ENCODE peak calls at places on chromosomes 11 and 22, in four cellular contexts. O, G, D and T are unnamed samples.

GRCh38 chr11:104858882-104859735 is 39.2 kb downstream of the CASP12 start:
- DNase-seq in O (no peak), G (no peak), D (no peak), T (no peak)

GRCh38 chr22:36253523-36254490 is 874 bp downstream of the APOL1 start:
- DNase-seq in O (no peak), G (no peak), D (no peak), T (no peak)

GRCh38 chr22:33785283-33785991 is 134.8 kb downstream of the LARGE1 start:
- DNase-seq in O (no peak), G (no peak), D (no peak), T (no peak)

GRCh38 chr11:133921513-133921912 is 35.3 kb downstream of the IGSF9B start:
- DNase-seq in O (no peak), G (no peak), D (no peak), T (no peak)

GRCh38 chr11:70807195-70807543 is 408.8 kb downstream of the CTTN start:
- DNase-seq in O (no peak), G (no peak), D (no peak), T (no peak)

GRCh38 chr11:133318221-133318620 is 214.1 kb downstream of the OPCML start:
- DNase-seq in O (no peak), G (no peak), D (no peak), T (no peak)

GRCh38 chr22:35674335-35674734 is 26.1 kb downstream of the APOL6 start:
- DNase-seq in O (no peak), G (no peak), D (no peak), T (no peak)

GRCh38 chr11:74570266-74571061 is 21.9 kb upstream of the POLD3 start:
- DNase-seq in O (peak; percentile 83), G (peak; percentile 70), D (peak; percentile 72), T (peak; percentile 59)

GRCh38 chr11:69220581-69221051 is 64.9 kb downstream of the SMIM38 start:
- DNase-seq in O (no peak), G (no peak), D (no peak), T (no peak)

GRCh38 chr22:17891427-17892167 is 117.3 kb upstream of the BID start:
- DNase-seq in O (peak; percentile 7), G (peak; percentile 56), D (peak; percentile 59), T (no peak)

GRCh38 chr11:1839924-1840779 is 1.4 kb downstream of the TNNI2 start:
- DNase-seq in O (no peak), G (no peak), D (no peak), T (peak; percentile 84)

GRCh38 chr11:34176980-34177319 is 71.5 kb downstream of the NAT10 start:
- DNase-seq in O (no peak), G (peak; percentile 53), D (no peak), T (no peak)

GRCh38 chr22:41994506-41994905 is 4.1 kb upstream of the WBP2NL start:
- DNase-seq in O (no peak), G (no peak), D (no peak), T (no peak)

GRCh38 chr11:130861902-130862552 is 54.3 kb downstream of the SNX19 start:
- DNase-seq in O (peak; percentile 36), G (peak; percentile 98), D (peak; percentile 96), T (peak; percentile 93)

GRCh38 chr11:66607126-66607834 is 9.2 kb upstream of the RBM14 start:
- DNase-seq in O (no peak), G (no peak), D (peak; percentile 58), T (no peak)

GRCh38 chr11:96038046-96038445 is 114.1 kb upstream of the MTMR2 start:
- DNase-seq in O (no peak), G (no peak), D (no peak), T (no peak)

GRCh38 chr11:27649800-27650199 is 50.5 kb downstream of the BDNF start:
- DNase-seq in O (no peak), G (no peak), D (no peak), T (no peak)

GRCh38 chr11:44305643-44306468 is 4.1 kb downstream of the ALX4 start:
- DNase-seq in O (no peak), G (peak; percentile 72), D (peak; percentile 43), T (no peak)

GRCh38 chr22:30610299-30610698 is 3.3 kb downstream of the TCN2 start:
- DNase-seq in O (no peak), G (no peak), D (no peak), T (no peak)

GRCh38 chr11:117535201-117535869 is 207.7 kb downstream of the CEP164 start:
- DNase-seq in O (no peak), G (no peak), D (no peak), T (no peak)

GRCh38 chr22:26763633-26764295 is 106.4 kb downstream of the MIAT start:
- DNase-seq in O (peak; percentile 80), G (no peak), D (peak; percentile 49), T (no peak)

GRCh38 chr11:17985517-17985916 is 27.3 kb downstream of the SERGEF start:
- DNase-seq in O (no peak), G (no peak), D (peak; percentile 54), T (no peak)

GRCh38 chr11:123431619-123432018 is 1.6 kb downstream of the GRAMD1B start:
- DNase-seq in O (peak; percentile 8), G (no peak), D (no peak), T (no peak)

GRCh38 chr11:114280696-114281095 is 15.5 kb upstream of the NNMT start:
- DNase-seq in O (peak; percentile 67), G (peak; percentile 88), D (peak; percentile 81), T (peak; percentile 40)

GRCh38 chr11:67303132-67303988 is at the start of gene SSH3:
- DNase-seq in O (peak; percentile 71), G (peak; percentile 87), D (peak; percentile 91), T (no peak)

GRCh38 chr11:12719221-12719620 is 45.0 kb downstream of the TEAD1 start:
- DNase-seq in O (no peak), G (peak; percentile 55), D (no peak), T (no peak)

GRCh38 chr11:94740975-94741707 is 27.0 kb upstream of the AMOTL1 start:
- DNase-seq in O (peak; percentile 84), G (peak; percentile 71), D (peak; percentile 77), T (no peak)

GRCh38 chr11:35242412-35242811 is 103.4 kb downstream of the CD44 start:
- DNase-seq in O (no peak), G (no peak), D (no peak), T (no peak)

GRCh38 chr11:47508595-47509555 is 44.1 kb downstream of the CELF1 start:
- DNase-seq in O (no peak), G (no peak), D (peak; percentile 41), T (no peak)

GRCh38 chr11:5004429-5005274 is 10.0 kb downstream of the OR51L1 start:
- DNase-seq in O (peak; percentile 5), G (peak; percentile 71), D (peak; percentile 81), T (peak; percentile 38)

GRCh38 chr11:22976146-22976545 is 115.9 kb upstream of the CCDC179 start:
- DNase-seq in O (no peak), G (no peak), D (peak; percentile 47), T (no peak)

GRCh38 chr11:45450189-45450588 is 164.0 kb upstream of the SYT13 start:
- DNase-seq in O (no peak), G (no peak), D (no peak), T (no peak)

GRCh38 chr11:117328414-117329010 is 858 bp downstream of the CEP164 start:
- DNase-seq in O (no peak), G (peak; percentile 25), D (peak; percentile 51), T (peak; percentile 19)

GRCh38 chr22:39634530-39635399 is 64.2 kb downstream of the CACNA1I start:
- DNase-seq in O (peak; percentile 78), G (no peak), D (peak; percentile 72), T (no peak)

GRCh38 chr22:42560781-42561180 is 7.0 kb downstream of the SERHL2 start:
- DNase-seq in O (no peak), G (peak; percentile 70), D (no peak), T (peak; percentile 64)

GRCh38 chr11:129143335-129143734 is 48.8 kb downstream of the ARHGAP32 start:
- DNase-seq in O (peak; percentile 52), G (no peak), D (peak; percentile 88), T (no peak)

GRCh38 chr11:2206291-2206690 is 34.7 kb upstream of the TH start:
- DNase-seq in O (no peak), G (no peak), D (no peak), T (no peak)

GRCh38 chr11:96112192-96113099 is 188.5 kb upstream of the MTMR2 start:
- DNase-seq in O (no peak), G (no peak), D (no peak), T (no peak)

GRCh38 chr22:47295982-47296381 is 533.5 kb downstream of the TBC1D22A start:
- DNase-seq in O (no peak), G (no peak), D (no peak), T (no peak)
- H3K9me3 ChIP-seq in O (no peaks in the 10 kb centered on the region), G (no peaks in the 10 kb centered on the region), D (no peaks in the 10 kb centered on the region), T (no peaks in the 10 kb centered on the region)

GRCh38 chr11:10666556-10666955 is 27.0 kb downstream of the IRAG1 start:
- DNase-seq in O (no peak), G (no peak), D (no peak), T (no peak)

GRCh38 chr11:10663365-10663764 is 30.2 kb downstream of the IRAG1 start:
- DNase-seq in O (no peak), G (no peak), D (no peak), T (no peak)

GRCh38 chr11:10664005-10664404 is 29.6 kb downstream of the IRAG1 start:
- DNase-seq in O (no peak), G (no peak), D (no peak), T (no peak)

GRCh38 chr11:10666976-10667892 is 26.3 kb downstream of the IRAG1 start:
- DNase-seq in O (no peak), G (no peak), D (no peak), T (no peak)

GRCh38 chr11:10664511-10664910 is 29.0 kb downstream of the IRAG1 start:
- DNase-seq in O (no peak), G (no peak), D (no peak), T (no peak)
- H3K4me2 ChIP-seq in O (no peak overlapping the region), G (no peak overlapping the region), D (no peak overlapping the region), T (no peak overlapping the region)

GRCh38 chr11:39570526-39570925 is 1888.9 kb downstream of the LRRC4C start:
- DNase-seq in O (no peak), G (no peak), D (peak; percentile 4), T (no peak)
- H3K27ac ChIP-seq in O (no peak overlapping the region), G (no peak overlapping the region), D (no peak overlapping the region), T (no peak overlapping the region)

DNA sequence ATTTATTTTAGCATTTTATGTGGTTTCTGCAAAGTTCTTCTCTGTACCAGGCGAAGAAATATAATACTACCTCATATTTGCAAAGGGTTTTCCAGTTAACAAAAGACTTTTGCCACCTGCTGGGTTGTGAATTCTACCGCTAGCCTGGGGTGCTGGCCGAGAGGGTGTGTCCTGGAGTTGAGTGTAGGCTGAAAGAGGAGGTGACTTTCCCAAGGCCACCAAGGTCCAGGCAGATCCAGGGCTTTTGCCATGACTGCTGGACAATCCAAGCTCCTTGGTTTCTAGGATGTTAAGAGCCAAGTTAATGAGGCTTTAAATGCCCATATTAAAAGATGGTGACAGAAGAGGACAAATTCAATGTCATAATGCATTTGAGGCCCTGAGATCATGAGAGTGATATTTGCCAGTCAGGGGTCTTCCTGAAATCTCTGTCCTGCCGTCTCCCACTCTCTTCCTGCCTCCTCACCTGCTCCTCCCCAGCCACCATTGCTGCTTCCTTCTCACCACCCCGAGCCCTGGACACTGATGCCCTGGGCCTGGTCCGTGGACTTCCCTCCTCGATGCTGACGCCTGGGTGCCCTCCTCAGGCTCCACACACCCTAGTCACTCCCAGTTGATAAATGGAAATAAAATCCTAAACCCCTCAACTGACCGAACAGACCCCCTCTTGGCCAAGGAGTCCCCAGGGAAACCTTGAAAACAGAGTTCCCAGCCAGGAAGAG is 825.6 kb downstream of the TBC1D22A start:
- DNase-seq in O (no peak), G (no peak), D (no peak), T (no peak)
- H3K9me3 ChIP-seq in O (no peaks in the 10 kb centered on the region), G (peaks cover 26% of the 10 kb centered on the region), D (no peaks in the 10 kb centered on the region), T (peaks cover 15% of the 10 kb centered on the region)